ENCODE peak calls at places on chromosomes 5 and 9, in ten cellular contexts. One of them, this sample, is unnamed.

GRCh38 chr9:126435626-126436025 is 109.0 kb downstream of the MVB12B start:
- DNase-seq in stomach: no peak
- DNase-seq in HFFc6: no peak
- DNase-seq in left ventricle myocardium inferior: no peak
- DNase-seq in B cell: no peak
- DNase-seq in heart left ventricle: no peak
- DNase-seq in glutamatergic neuron: no peak
- DNase-seq in cardiac fibroblast: no peak
- DNase-seq in endothelial cell: no peak
- DNase-seq in OCI-LY7: no peak
- DNase-seq in this sample: no peak

GRCh38 chr5:80246995-80247729 is 8.7 kb downstream of the SERINC5 start:
- DNase-seq in endothelial cell: peak
- DNase-seq in left ventricle myocardium inferior: peak
- DNase-seq in stomach: peak
- DNase-seq in OCI-LY7: no peak
- DNase-seq in glutamatergic neuron: no peak
- DNase-seq in B cell: no peak
- DNase-seq in HFFc6: peak
- DNase-seq in cardiac fibroblast: peak
- DNase-seq in heart left ventricle: peak
- DNase-seq in this sample: peak

GRCh38 chr5:74143724-74144330 is 496.7 kb downstream of the ENC1 start:
- DNase-seq in heart left ventricle: no peak
- DNase-seq in glutamatergic neuron: no peak
- DNase-seq in HFFc6: no peak
- DNase-seq in B cell: no peak
- DNase-seq in left ventricle myocardium inferior: no peak
- DNase-seq in OCI-LY7: no peak
- DNase-seq in endothelial cell: no peak
- DNase-seq in cardiac fibroblast: no peak
- DNase-seq in stomach: no peak
- DNase-seq in this sample: no peak

GRCh38 chr5:850511-851006 is at the start of gene ZDHHC11:
- DNase-seq in heart left ventricle: no peak
- DNase-seq in B cell: no peak
- DNase-seq in glutamatergic neuron: peak
- DNase-seq in OCI-LY7: no peak
- DNase-seq in stomach: peak
- DNase-seq in cardiac fibroblast: no peak
- DNase-seq in HFFc6: no peak
- DNase-seq in endothelial cell: no peak
- DNase-seq in left ventricle myocardium inferior: peak
- DNase-seq in this sample: no peak

GRCh38 chr9:88583901-88584596 is 49.1 kb downstream of the NXNL2 start:
- DNase-seq in heart left ventricle: no peak
- DNase-seq in endothelial cell: no peak
- DNase-seq in B cell: no peak
- DNase-seq in HFFc6: peak
- DNase-seq in OCI-LY7: peak
- DNase-seq in stomach: no peak
- DNase-seq in glutamatergic neuron: no peak
- DNase-seq in left ventricle myocardium inferior: no peak
- DNase-seq in cardiac fibroblast: peak
- DNase-seq in this sample: no peak

GRCh38 chr5:173920866-173921265 is 32.7 kb downstream of the CPEB4 start:
- DNase-seq in cardiac fibroblast: no peak
- DNase-seq in OCI-LY7: no peak
- DNase-seq in glutamatergic neuron: no peak
- DNase-seq in left ventricle myocardium inferior: no peak
- DNase-seq in heart left ventricle: no peak
- DNase-seq in HFFc6: no peak
- DNase-seq in stomach: no peak
- DNase-seq in endothelial cell: no peak
- DNase-seq in B cell: no peak
- DNase-seq in this sample: no peak

GRCh38 chr9:8651126-8651525 is 851.5 kb upstream of the DMAC1 start:
- DNase-seq in glutamatergic neuron: no peak
- DNase-seq in heart left ventricle: no peak
- DNase-seq in endothelial cell: no peak
- DNase-seq in B cell: no peak
- DNase-seq in stomach: no peak
- DNase-seq in left ventricle myocardium inferior: no peak
- DNase-seq in cardiac fibroblast: no peak
- DNase-seq in HFFc6: no peak
- DNase-seq in OCI-LY7: no peak
- DNase-seq in this sample: no peak

GRCh38 chr5:175443514-175444059 is 395 bp downstream of the DRD1 start:
- DNase-seq in endothelial cell: peak
- DNase-seq in glutamatergic neuron: no peak
- DNase-seq in left ventricle myocardium inferior: no peak
- DNase-seq in HFFc6: no peak
- DNase-seq in OCI-LY7: no peak
- DNase-seq in stomach: no peak
- DNase-seq in heart left ventricle: no peak
- DNase-seq in B cell: no peak
- DNase-seq in cardiac fibroblast: no peak
- DNase-seq in this sample: no peak

GRCh38 chr5:39505751-39506150 is 81.0 kb upstream of the DAB2 start:
- DNase-seq in stomach: no peak
- DNase-seq in OCI-LY7: no peak
- DNase-seq in glutamatergic neuron: no peak
- DNase-seq in HFFc6: no peak
- DNase-seq in endothelial cell: no peak
- DNase-seq in heart left ventricle: peak
- DNase-seq in B cell: no peak
- DNase-seq in left ventricle myocardium inferior: peak
- DNase-seq in cardiac fibroblast: no peak
- DNase-seq in this sample: no peak

GRCh38 chr9:138053321-138053868 is 175.8 kb downstream of the CACNA1B start:
- DNase-seq in OCI-LY7: peak
- DNase-seq in heart left ventricle: peak
- DNase-seq in B cell: no peak
- DNase-seq in stomach: peak
- DNase-seq in HFFc6: no peak
- DNase-seq in cardiac fibroblast: no peak
- DNase-seq in glutamatergic neuron: no peak
- DNase-seq in left ventricle myocardium inferior: no peak
- DNase-seq in endothelial cell: no peak
- DNase-seq in this sample: no peak

DNA sequence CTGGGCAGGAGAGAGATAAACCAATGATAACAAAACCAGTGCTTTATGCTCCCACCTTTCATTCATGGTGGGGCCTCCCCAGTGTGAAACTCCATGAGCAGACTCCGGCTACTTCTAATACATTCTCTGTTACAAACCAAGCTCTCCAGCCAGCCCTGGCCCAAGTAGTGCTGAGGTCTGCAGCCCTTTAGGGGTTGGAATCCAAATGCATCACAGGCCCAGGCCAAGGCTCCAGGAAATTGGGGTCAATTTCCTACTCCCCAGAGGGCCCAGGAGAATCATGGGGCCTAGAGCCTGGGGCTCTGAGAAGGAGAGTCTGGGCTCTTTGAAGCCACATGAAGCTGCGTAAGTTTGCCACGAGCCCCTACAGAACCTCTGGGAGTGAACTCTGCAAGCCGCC is 206.4 kb downstream of the PAPPA start:
- DNase-seq in OCI-LY7: no peak
- DNase-seq in left ventricle myocardium inferior: no peak
- DNase-seq in cardiac fibroblast: no peak
- DNase-seq in HFFc6: no peak
- DNase-seq in endothelial cell: no peak
- DNase-seq in heart left ventricle: no peak
- DNase-seq in B cell: no peak
- DNase-seq in stomach: no peak
- DNase-seq in glutamatergic neuron: no peak
- DNase-seq in this sample: no peak
- TF ChIP-seq CTCF in OCI-LY7: no peak
- TF ChIP-seq CTCF in left ventricle myocardium inferior: no peak
- TF ChIP-seq CTCF in cardiac fibroblast: no peak
- TF ChIP-seq CTCF in HFFc6: no peak
- TF ChIP-seq CTCF in endothelial cell: no peak
- TF ChIP-seq CTCF in heart left ventricle: no peak
- TF ChIP-seq CTCF in B cell: no peak
- TF ChIP-seq CTCF in stomach: no peak
- TF ChIP-seq CTCF in glutamatergic neuron: no peak
- TF ChIP-seq CTCF in this sample: no peak

DNA sequence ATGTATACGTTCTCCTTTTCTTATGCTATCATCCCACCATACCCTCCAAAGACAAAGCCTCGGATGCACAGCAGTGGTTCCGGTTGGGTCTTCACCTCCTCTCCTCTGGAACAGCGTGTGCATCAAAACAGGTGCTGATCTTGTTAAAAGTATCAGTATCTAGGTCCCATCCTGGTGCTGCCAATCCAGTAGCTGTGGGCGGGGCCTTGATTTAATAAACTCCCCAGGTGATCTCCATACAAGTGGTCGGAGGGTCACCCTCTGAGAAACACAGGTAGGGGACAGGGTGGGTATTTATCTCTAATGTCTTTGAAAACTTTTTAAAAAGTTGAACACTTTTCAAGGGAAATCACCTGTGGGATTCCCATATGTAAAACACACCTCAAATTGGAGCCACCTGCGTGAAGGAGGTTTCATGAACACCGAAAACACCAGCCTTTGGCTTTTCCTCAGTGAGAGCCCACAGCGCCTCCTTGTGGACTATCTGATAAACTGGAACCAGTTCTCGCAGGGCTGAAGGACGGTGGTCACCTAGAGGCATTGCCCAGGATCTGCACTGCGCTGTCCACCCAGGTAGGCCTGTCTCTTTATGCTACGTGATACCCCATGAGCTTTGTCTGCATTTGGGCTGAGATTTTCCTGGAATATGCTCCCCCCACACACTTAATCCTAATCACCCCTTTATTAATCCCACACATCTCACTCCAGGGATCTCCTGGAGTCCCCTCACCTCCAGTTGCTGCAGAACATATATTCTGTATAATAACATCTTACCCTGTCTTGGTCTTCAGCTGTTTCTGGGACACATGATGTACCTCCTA is 80.5 kb upstream of the EPB41L4B start:
- DNase-seq in left ventricle myocardium inferior: no peak
- DNase-seq in OCI-LY7: peak
- DNase-seq in HFFc6: peak
- DNase-seq in cardiac fibroblast: peak
- DNase-seq in glutamatergic neuron: peak
- DNase-seq in endothelial cell: peak
- DNase-seq in stomach: peak
- DNase-seq in B cell: peak
- DNase-seq in heart left ventricle: peak
- DNase-seq in this sample: peak
- TF ChIP-seq CTCF in left ventricle myocardium inferior: peak
- TF ChIP-seq CTCF in OCI-LY7: peak
- TF ChIP-seq CTCF in HFFc6: peak
- TF ChIP-seq CTCF in cardiac fibroblast: peak
- TF ChIP-seq CTCF in glutamatergic neuron: peak
- TF ChIP-seq CTCF in endothelial cell: peak
- TF ChIP-seq CTCF in stomach: no peak
- TF ChIP-seq CTCF in B cell: peak
- TF ChIP-seq CTCF in heart left ventricle: peak
- TF ChIP-seq CTCF in this sample: peak

GRCh38 chr5:158301186-158301585 is 442.2 kb upstream of the CLINT1 start:
- DNase-seq in stomach: no peak
- DNase-seq in B cell: no peak
- DNase-seq in endothelial cell: no peak
- DNase-seq in glutamatergic neuron: no peak
- DNase-seq in heart left ventricle: no peak
- DNase-seq in cardiac fibroblast: no peak
- DNase-seq in OCI-LY7: no peak
- DNase-seq in HFFc6: no peak
- DNase-seq in left ventricle myocardium inferior: no peak
- DNase-seq in this sample: no peak
- TF ChIP-seq CTCF in stomach: no peak
- TF ChIP-seq CTCF in B cell: no peak
- TF ChIP-seq CTCF in endothelial cell: no peak
- TF ChIP-seq CTCF in glutamatergic neuron: no peak
- TF ChIP-seq CTCF in heart left ventricle: no peak
- TF ChIP-seq CTCF in cardiac fibroblast: no peak
- TF ChIP-seq CTCF in OCI-LY7: no peak
- TF ChIP-seq CTCF in HFFc6: no peak
- TF ChIP-seq CTCF in left ventricle myocardium inferior: no peak
- TF ChIP-seq CTCF in this sample: no peak

GRCh38 chr9:84996716-84997115 is 327.2 kb downstream of the NTRK2 start:
- DNase-seq in OCI-LY7: no peak
- DNase-seq in left ventricle myocardium inferior: no peak
- DNase-seq in B cell: no peak
- DNase-seq in glutamatergic neuron: no peak
- DNase-seq in stomach: no peak
- DNase-seq in heart left ventricle: no peak
- DNase-seq in cardiac fibroblast: no peak
- DNase-seq in endothelial cell: no peak
- DNase-seq in HFFc6: no peak
- DNase-seq in this sample: no peak

GRCh38 chr9:84996049-84996448 is 326.5 kb downstream of the NTRK2 start:
- DNase-seq in endothelial cell: no peak
- DNase-seq in cardiac fibroblast: no peak
- DNase-seq in stomach: no peak
- DNase-seq in glutamatergic neuron: no peak
- DNase-seq in OCI-LY7: no peak
- DNase-seq in heart left ventricle: no peak
- DNase-seq in B cell: no peak
- DNase-seq in HFFc6: peak
- DNase-seq in left ventricle myocardium inferior: no peak
- DNase-seq in this sample: no peak

GRCh38 chr9:84998639-84999038 is 329.1 kb downstream of the NTRK2 start:
- DNase-seq in HFFc6: no peak
- DNase-seq in heart left ventricle: no peak
- DNase-seq in endothelial cell: no peak
- DNase-seq in left ventricle myocardium inferior: no peak
- DNase-seq in cardiac fibroblast: no peak
- DNase-seq in B cell: no peak
- DNase-seq in glutamatergic neuron: no peak
- DNase-seq in stomach: no peak
- DNase-seq in OCI-LY7: no peak
- DNase-seq in this sample: no peak

GRCh38 chr9:84993105-84993504 is 323.6 kb downstream of the NTRK2 start:
- DNase-seq in glutamatergic neuron: no peak
- DNase-seq in B cell: no peak
- DNase-seq in OCI-LY7: no peak
- DNase-seq in endothelial cell: no peak
- DNase-seq in HFFc6: no peak
- DNase-seq in stomach: no peak
- DNase-seq in left ventricle myocardium inferior: no peak
- DNase-seq in heart left ventricle: no peak
- DNase-seq in cardiac fibroblast: no peak
- DNase-seq in this sample: no peak

DNA sequence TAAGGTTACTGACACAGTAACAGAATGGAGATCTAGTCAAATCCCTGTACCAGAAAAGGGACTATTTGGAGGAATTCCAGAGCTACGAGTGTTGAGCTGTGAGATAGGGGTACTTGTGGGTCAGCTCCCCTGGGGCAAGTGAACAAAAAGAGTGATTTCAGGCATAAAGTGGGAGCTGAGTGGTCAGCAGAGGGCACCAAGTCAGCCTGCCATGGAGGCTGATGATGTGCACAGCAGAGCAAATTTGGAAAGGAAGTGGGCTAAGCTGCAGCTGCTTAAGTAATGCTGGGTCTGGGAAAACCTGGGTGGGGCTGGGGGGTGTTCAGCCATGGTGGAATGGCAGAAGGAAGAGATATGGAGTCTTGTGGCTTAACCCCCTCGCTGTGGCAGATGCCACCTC is 327.9 kb downstream of the NTRK2 start:
- DNase-seq in left ventricle myocardium inferior: no peak
- DNase-seq in HFFc6: no peak
- DNase-seq in glutamatergic neuron: no peak
- DNase-seq in heart left ventricle: no peak
- DNase-seq in OCI-LY7: no peak
- DNase-seq in endothelial cell: no peak
- DNase-seq in stomach: no peak
- DNase-seq in B cell: no peak
- DNase-seq in cardiac fibroblast: peak
- DNase-seq in this sample: no peak
- TF ChIP-seq CTCF in left ventricle myocardium inferior: no peak
- TF ChIP-seq CTCF in HFFc6: no peak
- TF ChIP-seq CTCF in glutamatergic neuron: no peak
- TF ChIP-seq CTCF in heart left ventricle: no peak
- TF ChIP-seq CTCF in OCI-LY7: no peak
- TF ChIP-seq CTCF in endothelial cell: no peak
- TF ChIP-seq CTCF in stomach: no peak
- TF ChIP-seq CTCF in B cell: no peak
- TF ChIP-seq CTCF in cardiac fibroblast: no peak
- TF ChIP-seq CTCF in this sample: no peak